ENCODE peak calls at places on chromosomes 13 and 19, in four cellular contexts. F, O, G and P are unnamed samples.
A peak's percentile ranks its signal among the peaks of the same experiment; 100 is the strongest.

GRCh38 chr13:112246731-112247470 is 129.3 kb upstream of the SPACA7 start:
- DNase-seq in F (no peak), O (no peak), G (no peak), P (no peak)

GRCh38 chr19:48419158-48419920 is 25.9 kb downstream of the GRIN2D start:
- DNase-seq in F (peak; percentile 53), O (peak; percentile 47), G (no peak), P (no peak)

GRCh38 chr19:40264314-40265054 is 20.7 kb downstream of the AKT2 start:
- DNase-seq in F (no peak), O (no peak), G (no peak), P (no peak)

GRCh38 chr13:74067818-74068217 is 66.4 kb downstream of the KLF12 start:
- DNase-seq in F (no peak), O (no peak), G (no peak), P (no peak)

GRCh38 chr13:112696869-112697465 is 7.1 kb downstream of the ATP11A start:
- DNase-seq in F (no peak), O (no peak), G (peak; percentile 34), P (no peak)

GRCh38 chr19:46634656-46635218 is 1.3 kb downstream of the GNG8 start:
- DNase-seq in F (no peak), O (no peak), G (no peak), P (no peak)

GRCh38 chr13:44308352-44308751 is 65.3 kb upstream of the SERP2 start:
- DNase-seq in F (no peak), O (no peak), G (no peak), P (no peak)

GRCh38 chr13:40666905-40667621 is 622 bp upstream of the FOXO1 start:
- DNase-seq in F (peak; percentile 58), O (peak; percentile 65), G (peak; percentile 67), P (peak; percentile 85)

GRCh38 chr13:72112216-72112615 is 245.2 kb upstream of the DACH1 start:
- DNase-seq in F (no peak), O (no peak), G (no peak), P (no peak)

GRCh38 chr13:45325806-45326205 is 15.2 kb downstream of the TPT1 start:
- DNase-seq in F (no peak), O (peak; percentile 69), G (no peak), P (no peak)

GRCh38 chr19:41877490-41877876 is 404 bp downstream of the CD79A start:
- DNase-seq in F (peak; percentile 93), O (no peak), G (no peak), P (no peak)

GRCh38 chr19:35248310-35249145 is at the start of gene LSR:
- DNase-seq in F (peak; percentile 99), O (no peak), G (peak; percentile 94), P (peak; percentile 96)

GRCh38 chr19:6056801-6057650 is 53.3 kb downstream of the RFX2 start:
- DNase-seq in F (no peak), O (peak; percentile 91), G (peak; percentile 80), P (peak; percentile 65)

GRCh38 chr19:5674734-5675133 is 5.6 kb downstream of the MICOS13 start:
- DNase-seq in F (no peak), O (no peak), G (no peak), P (no peak)

GRCh38 chr19:46283771-46284170 is 13.1 kb upstream of the HIF3A start:
- DNase-seq in F (no peak), O (no peak), G (no peak), P (no peak)

GRCh38 chr19:19501798-19502197 is 13.6 kb downstream of the TSSK6 start:
- DNase-seq in F (no peak), O (no peak), G (no peak), P (no peak)

GRCh38 chr13:67950594-67950993 is 720.5 kb upstream of the PCDH9 start:
- DNase-seq in F (no peak), O (no peak), G (no peak), P (no peak)

GRCh38 chr19:48506138-48506733 is 5.4 kb downstream of the LMTK3 start:
- DNase-seq in F (peak; percentile 81), O (no peak), G (no peak), P (no peak)

GRCh38 chr13:110471156-110471832 is 90.2 kb downstream of the RAB20 start:
- DNase-seq in F (no peak), O (no peak), G (no peak), P (no peak)

GRCh38 chr13:41065098-41065497 is 3.8 kb downstream of the WBP4 start:
- DNase-seq in F (no peak), O (no peak), G (no peak), P (no peak)

DNA sequence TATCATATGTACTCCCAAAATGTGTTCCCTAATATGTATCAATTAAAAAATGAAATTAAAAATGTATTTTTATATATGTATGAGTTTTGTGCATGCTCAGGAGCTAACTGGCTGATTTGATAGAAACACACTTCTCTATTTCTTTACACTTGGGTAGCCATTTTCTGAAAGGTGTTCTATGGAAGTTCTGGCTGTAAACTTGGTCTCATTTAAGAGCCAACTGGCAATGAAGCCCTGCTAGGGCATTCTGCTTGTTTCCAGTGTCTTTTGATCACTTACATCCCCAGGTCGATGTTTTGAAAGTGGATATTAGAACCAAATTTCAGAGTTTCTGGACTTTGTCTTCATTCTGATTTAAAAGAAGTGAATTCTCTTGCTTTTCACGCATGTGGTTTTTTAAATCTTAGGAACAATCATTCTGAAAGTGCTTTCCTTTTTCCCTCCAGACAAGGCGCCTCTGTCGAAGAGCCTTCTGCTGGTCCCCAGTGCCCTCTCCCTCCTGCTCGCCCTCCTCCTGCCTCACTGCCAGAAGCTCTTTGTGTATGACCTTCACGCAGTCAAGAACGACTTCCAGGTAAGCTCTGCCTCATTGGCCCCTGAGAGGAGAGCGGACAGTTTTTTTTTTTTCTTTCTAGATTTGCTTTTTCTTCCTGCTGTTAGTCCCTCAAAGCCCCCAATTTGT is 20.1 kb downstream of the GPR18 start:
- DNase-seq in F (no peak), O (no peak), G (no peak), P (no peak)
- H3K4me3 ChIP-seq in F (peak overlapping the region; percentile 34), O (no peak overlapping the region), G (no peak overlapping the region), P (peak overlapping the region; percentile 11)

DNA sequence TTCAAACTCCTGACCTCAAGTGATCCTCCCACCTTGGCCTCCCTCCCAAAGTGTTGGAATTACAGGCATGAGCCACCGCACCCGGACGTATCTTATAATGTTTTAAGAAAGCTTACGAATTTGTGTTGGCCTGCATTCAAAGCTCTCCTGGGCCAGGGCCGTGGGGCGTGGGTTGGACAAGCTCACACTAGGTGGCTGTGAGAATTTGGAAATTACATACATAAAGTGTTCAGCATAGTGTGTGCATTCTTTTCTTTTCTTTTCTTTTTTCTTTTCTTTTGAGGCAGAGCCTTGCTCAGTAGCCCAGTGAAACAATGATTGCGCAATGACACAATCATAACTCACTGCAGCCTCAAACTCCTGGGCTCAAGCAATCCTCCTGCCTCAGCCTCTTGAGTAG is 2.6 kb downstream of the ZSWIM4 start:
- DNase-seq in F (no peak), O (peak; percentile 49), G (no peak), P (no peak)
- H3K27ac ChIP-seq in F (no peak overlapping the region), O (peak overlapping the region; percentile 88), G (no peak overlapping the region), P (no peak overlapping the region)

GRCh38 chr13:27496851-27497250 is 46.5 kb upstream of the MTIF3 start:
- DNase-seq in F (no peak), O (no peak), G (no peak), P (no peak)
- H3K4me3 ChIP-seq in F (no peak overlapping the region), O (no peak overlapping the region), G (no peak overlapping the region), P (no peak overlapping the region)

GRCh38 chr19:49801401-49801888 is 11.6 kb downstream of the FUZ start:
- DNase-seq in F (no peak), O (no peak), G (no peak), P (no peak)

GRCh38 chr19:49803529-49803856 is 9.6 kb downstream of the FUZ start:
- DNase-seq in F (no peak), O (no peak), G (no peak), P (no peak)

GRCh38 chr19:49801966-49802661 is 11.0 kb downstream of the FUZ start:
- DNase-seq in F (no peak), O (peak; percentile 96), G (peak; percentile 70), P (peak; percentile 74)

GRCh38 chr19:49800771-49801170 is 12.3 kb downstream of the FUZ start:
- DNase-seq in F (no peak), O (no peak), G (no peak), P (no peak)

DNA sequence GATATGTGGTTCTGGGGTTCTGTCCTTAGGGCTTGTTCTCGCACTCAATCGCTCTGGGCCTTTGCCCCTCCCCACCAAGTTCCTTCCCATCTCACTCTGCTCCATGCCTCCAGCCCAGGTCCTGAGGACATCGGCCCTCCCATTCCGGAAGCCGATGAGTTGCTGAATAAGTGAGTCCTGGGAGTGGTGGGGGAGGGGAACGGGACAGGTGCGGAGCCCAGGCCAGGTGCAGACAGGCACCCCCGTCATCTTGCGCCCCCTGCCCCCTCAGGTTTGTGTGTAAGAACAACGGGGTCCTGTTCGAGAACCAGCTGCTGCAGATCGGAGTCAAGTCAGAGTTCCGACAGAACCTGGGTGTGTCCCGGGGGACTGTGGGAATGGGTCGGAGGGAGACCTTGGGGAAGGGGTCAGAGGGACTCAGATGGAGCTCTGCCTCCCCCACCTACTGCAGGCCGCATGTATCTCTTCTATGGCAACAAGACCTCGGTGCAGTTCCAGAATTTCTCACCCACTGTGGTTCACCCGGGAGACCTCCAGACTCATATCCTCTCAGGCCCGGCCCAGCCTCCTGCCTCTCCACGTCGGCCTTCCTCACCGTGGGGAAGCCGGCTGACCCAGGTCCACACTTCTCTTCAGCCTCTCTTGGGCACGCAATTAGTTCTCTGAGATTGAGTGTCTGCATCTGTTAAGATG is 10.1 kb downstream of the FUZ start:
- DNase-seq in F (no peak), O (no peak), G (no peak), P (no peak)
- H3K27ac ChIP-seq in F (no peak overlapping the region), O (peak overlapping the region; percentile 47), G (no peak overlapping the region), P (no peak overlapping the region)